ENCODE peak calls at places on chromosomes 13 and 19, in eight cellular contexts. K is pancreas, G is Caki2, O is cardiac muscle cell, Z is hippocampal formation, S is T follicular helper cell, X is COLO829, F is fibroblast of the aortic adventitia. W is an unnamed sample.

GRCh38 chr19:2150794-2151338 is 500 bp downstream of the AP3D1 start:
- DNase-seq in O (no peak), Z (no peak), S (no peak), X (no peak), K (no peak), G (no peak), F (peak; percentile 10), W (no peak)

GRCh38 chr19:27966390-27966816 is 1246.5 kb downstream of the UQCRFS1 start:
- DNase-seq in O (no peak), F (peak; percentile 37), X (peak; percentile 24), G (no peak), K (no peak), Z (peak; percentile 16), S (no peak), W (no peak)

GRCh38 chr13:77529501-77529840 is 6.0 kb upstream of the SCEL start:
- DNase-seq in X (no peak), Z (no peak), F (no peak), O (no peak), K (no peak), S (no peak), G (no peak), W (no peak)

GRCh38 chr13:95535243-95535642 is 17.3 kb upstream of the CLDN10 start:
- DNase-seq in S (no peak), K (peak; percentile 42), X (peak; percentile 53), G (peak; percentile 90), F (peak; percentile 50), O (no peak), Z (no peak), W (no peak)

GRCh38 chr19:4014541-4015491 is 7.3 kb downstream of the PIAS4 start:
- DNase-seq in K (no peak), G (no peak), O (no peak), X (no peak), S (no peak), F (no peak), Z (no peak), W (no peak)

GRCh38 chr13:98575009-98575866 is 1.7 kb downstream of the STK24 start:
- DNase-seq in S (no peak), O (no peak), K (no peak), G (no peak), X (no peak), F (no peak), Z (no peak), W (no peak)

GRCh38 chr13:29849731-29850212 is 645 bp downstream of the UBL3 start:
- DNase-seq in X (no peak), Z (peak; percentile 24), S (peak; percentile 9), G (peak; percentile 62), O (peak; percentile 76), K (peak; percentile 75), F (peak; percentile 55), W (no peak)

GRCh38 chr13:66673401-66673800 is 556.7 kb downstream of the PCDH9 start:
- DNase-seq in K (no peak), O (no peak), F (peak; percentile 94), X (no peak), G (no peak), S (no peak), Z (no peak), W (peak; percentile 68)

GRCh38 chr19:5434970-5435641 is 20.1 kb upstream of the ZNRF4 start:
- DNase-seq in S (no peak), K (no peak), O (no peak), Z (no peak), F (peak; percentile 67), X (peak; percentile 49), G (peak; percentile 43), W (peak; percentile 28)

GRCh38 chr19:10686661-10687517 is 14.3 kb upstream of the QTRT1 start:
- DNase-seq in X (no peak), S (no peak), F (peak; percentile 85), K (no peak), G (no peak), Z (peak; percentile 74), O (no peak), W (no peak)

GRCh38 chr19:21210037-21210621 is 68.3 kb downstream of the ZNF431 start:
- DNase-seq in Z (no peak), X (no peak), G (no peak), O (no peak), S (no peak), K (no peak), F (no peak), W (no peak)

GRCh38 chr13:48258430-48258829 is 25.4 kb downstream of the ITM2B start:
- DNase-seq in S (no peak), F (no peak), K (no peak), O (no peak), X (no peak), G (no peak), Z (no peak), W (no peak)

GRCh38 chr13:20118268-20119140 is 42.3 kb downstream of the GJA3 start:
- DNase-seq in G (peak; percentile 69), Z (no peak), O (peak; percentile 36), X (peak; percentile 35), F (peak; percentile 39), K (peak; percentile 79), S (no peak), W (no peak)

GRCh38 chr19:40610396-40611064 is 9.4 kb downstream of the LTBP4 start:
- DNase-seq in S (peak; percentile 64), K (peak; percentile 72), O (no peak), G (no peak), X (no peak), Z (no peak), F (no peak), W (no peak)

GRCh38 chr13:29749401-29750177 is 100.8 kb downstream of the UBL3 start:
- DNase-seq in G (peak; percentile 22), O (no peak), K (no peak), F (peak; percentile 39), Z (no peak), S (no peak), X (no peak), W (no peak)

GRCh38 chr13:63393112-63393511 is 1977.5 kb upstream of the PCDH20 start:
- DNase-seq in K (no peak), S (no peak), G (no peak), Z (no peak), X (no peak), O (no peak), F (no peak), W (no peak)

GRCh38 chr19:33248954-33249613 is 23.4 kb upstream of the SLC7A10 start:
- DNase-seq in O (no peak), G (peak; percentile 44), K (no peak), F (no peak), Z (no peak), X (no peak), S (no peak), W (no peak)

GRCh38 chr13:46389985-46390384 is 2.9 kb upstream of the RUBCNL start:
- DNase-seq in G (peak; percentile 18), Z (peak; percentile 94), O (no peak), K (peak; percentile 33), F (no peak), S (no peak), X (peak; percentile 83), W (no peak)

GRCh38 chr19:36392916-36393673 is 14.1 kb upstream of the ZFP14 start:
- DNase-seq in F (no peak), G (no peak), K (no peak), X (no peak), Z (no peak), O (no peak), S (no peak), W (no peak)

GRCh38 chr19:41601771-41602170 is 25.1 kb downstream of the CEACAM4 start:
- DNase-seq in X (no peak), Z (no peak), G (no peak), F (no peak), O (no peak), K (no peak), S (no peak), W (no peak)

GRCh38 chr19:13842294-13843103 is 34.4 kb upstream of the NANOS3 start:
- DNase-seq in Z (no peak), G (peak; percentile 87), F (peak; percentile 67), X (peak; percentile 69), K (peak; percentile 85), S (peak; percentile 67), O (peak; percentile 72), W (no peak)

GRCh38 chr13:42762917-42763316 is 18.5 kb upstream of the FAM216B start:
- DNase-seq in Z (no peak), G (no peak), O (no peak), F (peak; percentile 90), S (no peak), K (no peak), X (peak; percentile 19), W (peak; percentile 73)

GRCh38 chr13:43132911-43133310 is 109.5 kb downstream of the DNAJC15 start:
- DNase-seq in X (no peak), F (no peak), S (no peak), G (no peak), Z (no peak), K (no peak), O (no peak), W (no peak)

GRCh38 chr19:49149652-49150105 is 5.5 kb downstream of the HRC start:
- DNase-seq in S (no peak), O (peak; percentile 82), F (peak; percentile 90), Z (peak; percentile 36), G (peak; percentile 82), X (peak; percentile 89), K (peak; percentile 69), W (no peak)

GRCh38 chr13:77316430-77316829 is 10.5 kb downstream of the MYCBP2 start:
- DNase-seq in O (no peak), F (no peak), S (no peak), Z (no peak), G (no peak), X (no peak), K (no peak), W (no peak)

GRCh38 chr13:51764184-51765141 is 39.5 kb downstream of the DHRS12 start:
- DNase-seq in F (peak; percentile 78), X (peak; percentile 28), O (peak; percentile 65), G (peak; percentile 87), Z (peak; percentile 62), S (peak; percentile 21), K (peak; percentile 79), W (no peak)

GRCh38 chr13:83215627-83216026 is 666.6 kb downstream of the SLITRK1 start:
- DNase-seq in K (no peak), G (no peak), F (peak; percentile 82), O (no peak), S (no peak), Z (no peak), X (peak; percentile 27), W (peak; percentile 57)

GRCh38 chr13:28199089-28199488 is 60.7 kb downstream of the PAN3 start:
- DNase-seq in F (no peak), O (no peak), S (no peak), G (no peak), Z (no peak), K (no peak), X (no peak), W (no peak)

GRCh38 chr13:35164324-35164932 is 222.4 kb downstream of the NBEA start:
- DNase-seq in S (no peak), O (peak; percentile 54), K (no peak), G (peak; percentile 26), F (peak; percentile 56), Z (peak; percentile 76), X (peak; percentile 38), W (no peak)

GRCh38 chr19:36221474-36221873 is 6.6 kb downstream of the ZNF146 start:
- DNase-seq in O (no peak), Z (no peak), G (no peak), X (no peak), S (no peak), K (no peak), F (no peak), W (no peak)

GRCh38 chr19:11164879-11165406 is 9.4 kb upstream of the SPC24 start:
- DNase-seq in K (no peak), Z (peak; percentile 61), X (no peak), O (no peak), F (peak; percentile 100), S (no peak), G (no peak), W (peak; percentile 78)

GRCh38 chr19:11710313-11710712 is 28.4 kb downstream of the ZNF823 start:
- DNase-seq in Z (no peak), F (no peak), X (no peak), S (no peak), O (no peak), G (no peak), K (no peak), W (no peak)

GRCh38 chr19:41478171-41478570 is 35.2 kb downstream of the ERICH4 start:
- DNase-seq in X (no peak), G (no peak), F (no peak), K (no peak), S (no peak), Z (no peak), O (no peak), W (no peak)

GRCh38 chr19:8552810-8553209 is 24.4 kb downstream of the MYO1F start:
- DNase-seq in G (no peak), O (no peak), F (peak; percentile 27), S (no peak), K (no peak), Z (no peak), X (peak; percentile 98), W (no peak)